ENCODE peak calls at places on chromosomes 6 and 20, in four cellular contexts. One of them, this sample, is unnamed.

GRCh38 chr6:27188206-27188884 is 59.2 kb upstream of the PRSS16 start:
- DNase-seq in lung microvascular endothelial cell: peak
- DNase-seq in HFFc6: peak
- DNase-seq in tibial artery: peak
- DNase-seq in this sample: peak

GRCh38 chr6:39102024-39102820 is 12.8 kb downstream of the SAYSD1 start:
- DNase-seq in tibial artery: no peak
- DNase-seq in HFFc6: no peak
- DNase-seq in lung microvascular endothelial cell: peak
- DNase-seq in this sample: no peak

GRCh38 chr6:106290032-106290431 is 35.5 kb downstream of the ATG5 start:
- DNase-seq in tibial artery: no peak
- DNase-seq in HFFc6: no peak
- DNase-seq in lung microvascular endothelial cell: no peak
- DNase-seq in this sample: no peak

GRCh38 chr6:170201361-170201760 is 89.5 kb downstream of the DLL1 start:
- DNase-seq in HFFc6: no peak
- DNase-seq in lung microvascular endothelial cell: no peak
- DNase-seq in tibial artery: no peak
- DNase-seq in this sample: no peak

GRCh38 chr20:33209789-33210188 is 7.4 kb upstream of the BPIFA3 start:
- DNase-seq in tibial artery: peak
- DNase-seq in HFFc6: peak
- DNase-seq in lung microvascular endothelial cell: peak
- DNase-seq in this sample: no peak

GRCh38 chr6:40536442-40536841 is 50.7 kb downstream of the LRFN2 start:
- DNase-seq in tibial artery: no peak
- DNase-seq in lung microvascular endothelial cell: peak
- DNase-seq in HFFc6: peak
- DNase-seq in this sample: no peak

GRCh38 chr6:10746915-10747250 is 722 bp upstream of the TMEM14B start:
- DNase-seq in tibial artery: no peak
- DNase-seq in lung microvascular endothelial cell: no peak
- DNase-seq in HFFc6: no peak
- DNase-seq in this sample: no peak

GRCh38 chr6:148760568-148761531 is 14.0 kb downstream of the UST start:
- DNase-seq in lung microvascular endothelial cell: no peak
- DNase-seq in tibial artery: peak
- DNase-seq in HFFc6: peak
- DNase-seq in this sample: no peak

GRCh38 chr6:148835920-148836441 is 89.2 kb downstream of the UST start:
- DNase-seq in tibial artery: no peak
- DNase-seq in HFFc6: peak
- DNase-seq in lung microvascular endothelial cell: peak
- DNase-seq in this sample: no peak

GRCh38 chr6:118705799-118706481 is 54.5 kb upstream of the CEP85L start:
- DNase-seq in HFFc6: no peak
- DNase-seq in lung microvascular endothelial cell: peak
- DNase-seq in tibial artery: no peak
- DNase-seq in this sample: no peak

GRCh38 chr6:119077643-119078448 is 618 bp downstream of the FAM184A start:
- DNase-seq in lung microvascular endothelial cell: peak
- DNase-seq in HFFc6: no peak
- DNase-seq in tibial artery: peak
- DNase-seq in this sample: no peak

GRCh38 chr6:105278813-105279212 is 99.0 kb upstream of the POPDC3 start:
- DNase-seq in HFFc6: no peak
- DNase-seq in tibial artery: no peak
- DNase-seq in lung microvascular endothelial cell: no peak
- DNase-seq in this sample: no peak

GRCh38 chr6:100322886-100323285 is 141.8 kb downstream of the SIM1 start:
- DNase-seq in HFFc6: no peak
- DNase-seq in tibial artery: no peak
- DNase-seq in lung microvascular endothelial cell: no peak
- DNase-seq in this sample: no peak

GRCh38 chr20:4136078-4136966 is 121.0 kb upstream of the RNF24 start:
- DNase-seq in HFFc6: no peak
- DNase-seq in tibial artery: no peak
- DNase-seq in lung microvascular endothelial cell: no peak
- DNase-seq in this sample: no peak

GRCh38 chr6:87484491-87484890 is 11.7 kb downstream of the SLC35A1 start:
- DNase-seq in tibial artery: no peak
- DNase-seq in lung microvascular endothelial cell: no peak
- DNase-seq in HFFc6: no peak
- DNase-seq in this sample: no peak

GRCh38 chr20:37278966-37279590 is 10.4 kb upstream of the MANBAL start:
- DNase-seq in HFFc6: peak
- DNase-seq in lung microvascular endothelial cell: no peak
- DNase-seq in tibial artery: no peak
- DNase-seq in this sample: no peak

GRCh38 chr6:144217264-144217663 is 66.9 kb downstream of the STX11 start:
- DNase-seq in lung microvascular endothelial cell: no peak
- DNase-seq in HFFc6: no peak
- DNase-seq in tibial artery: no peak
- DNase-seq in this sample: no peak

This sample was measured in ascending aorta.